ENCODE peak calls at places on chromosomes 16 and 17, in eight cellular contexts. F, Q, V, Y, L, H, G and Z are unnamed samples.

GRCh38 chr16:89325861-89326471 is 108.5 kb downstream of the ZNF778 start:
- DNase-seq in F (peak; percentile 59), Q (peak; percentile 68), V (peak; percentile 83), Y (no peak), L (no peak), H (peak; percentile 88), G (peak; percentile 75), Z (no peak)

GRCh38 chr17:57986841-57987581 is 1.0 kb downstream of the VEZF1 start:
- DNase-seq in F (no peak), Q (peak; percentile 56), V (peak; percentile 78), Y (no peak), L (peak; percentile 47), H (peak; percentile 72), G (peak; percentile 70), Z (peak; percentile 47)

GRCh38 chr16:63361032-63361624 is 1324.9 kb upstream of the CDH8 start:
- DNase-seq in F (no peak), Q (peak; percentile 32), V (peak; percentile 73), Y (no peak), L (peak; percentile 20), H (peak; percentile 73), G (peak; percentile 64), Z (peak; percentile 12)

GRCh38 chr16:49158029-49158642 is 123.5 kb downstream of the CBLN1 start:
- DNase-seq in F (no peak), Q (peak; percentile 34), V (no peak), Y (no peak), L (peak; percentile 58), H (peak; percentile 5), G (peak; percentile 21), Z (peak; percentile 81)

GRCh38 chr16:3444032-3444388 is 530 bp downstream of the NAA60 start:
- DNase-seq in F (no peak), Q (no peak), V (peak; percentile 79), Y (no peak), L (peak; percentile 48), H (peak; percentile 73), G (peak; percentile 64), Z (no peak)

GRCh38 chr17:49830605-49831004 is 17.3 kb downstream of the TAC4 start:
- DNase-seq in F (no peak), Q (no peak), V (peak; percentile 21), Y (no peak), L (no peak), H (no peak), G (no peak), Z (no peak)

GRCh38 chr17:57834146-57834741 is 15.6 kb downstream of the MRPS23 start:
- DNase-seq in F (no peak), Q (no peak), V (no peak), Y (no peak), L (no peak), H (no peak), G (no peak), Z (peak; percentile 15)

GRCh38 chr16:69340095-69340644 is 598 bp downstream of the NIP7 start:
- DNase-seq in F (no peak), Q (no peak), V (peak; percentile 25), Y (no peak), L (peak; percentile 7), H (no peak), G (no peak), Z (no peak)

GRCh38 chr17:1649844-1650409 is at the start of gene RILP:
- DNase-seq in F (no peak), Q (no peak), V (peak; percentile 55), Y (peak; percentile 48), L (no peak), H (peak; percentile 42), G (peak; percentile 74), Z (peak; percentile 36)

GRCh38 chr16:50067290-50067853 is 1.6 kb downstream of the HEATR3 start:
- DNase-seq in F (no peak), Q (peak; percentile 57), V (peak; percentile 66), Y (no peak), L (peak; percentile 48), H (peak; percentile 69), G (peak; percentile 45), Z (peak; percentile 23)

GRCh38 chr16:4319454-4319853 is 3.6 kb downstream of the GLIS2 start:
- DNase-seq in F (no peak), Q (peak; percentile 76), V (no peak), Y (no peak), L (no peak), H (no peak), G (no peak), Z (no peak)

GRCh38 chr16:80526418-80527061 is 14.3 kb upstream of the DYNLRB2 start:
- DNase-seq in F (peak; percentile 7), Q (peak; percentile 56), V (peak; percentile 74), Y (no peak), L (peak; percentile 64), H (peak; percentile 69), G (peak; percentile 62), Z (peak; percentile 62)

GRCh38 chr17:28744104-28744801 is 442 bp downstream of the TRAF4 start:
- DNase-seq in F (no peak), Q (peak; percentile 80), V (peak; percentile 69), Y (no peak), L (peak; percentile 86), H (peak; percentile 65), G (peak; percentile 81), Z (peak; percentile 87)

GRCh38 chr16:87535855-87536794 is 43.3 kb upstream of the ZCCHC14 start:
- DNase-seq in F (no peak), Q (no peak), V (no peak), Y (no peak), L (no peak), H (no peak), G (no peak), Z (no peak)

GRCh38 chr17:62715882-62716390 is 88.5 kb downstream of the MRC2 start:
- DNase-seq in F (no peak), Q (no peak), V (no peak), Y (no peak), L (no peak), H (no peak), G (no peak), Z (no peak)

GRCh38 chr17:66707051-66707450 is 127.9 kb upstream of the CACNG5 start:
- DNase-seq in F (no peak), Q (no peak), V (no peak), Y (no peak), L (no peak), H (no peak), G (no peak), Z (no peak)

GRCh38 chr17:17022011-17022800 is 20.1 kb upstream of the MPRIP start:
- DNase-seq in F (no peak), Q (no peak), V (no peak), Y (no peak), L (no peak), H (no peak), G (no peak), Z (no peak)

GRCh38 chr17:55563363-55563762 is 52.1 kb upstream of the SMIM36 start:
- DNase-seq in F (no peak), Q (no peak), V (no peak), Y (no peak), L (no peak), H (peak; percentile 20), G (no peak), Z (no peak)

GRCh38 chr16:48499822-48500440 is 110.0 kb downstream of the N4BP1 start:
- DNase-seq in F (peak; percentile 60), Q (no peak), V (peak; percentile 97), Y (no peak), L (no peak), H (peak; percentile 98), G (peak; percentile 77), Z (no peak)

DNA sequence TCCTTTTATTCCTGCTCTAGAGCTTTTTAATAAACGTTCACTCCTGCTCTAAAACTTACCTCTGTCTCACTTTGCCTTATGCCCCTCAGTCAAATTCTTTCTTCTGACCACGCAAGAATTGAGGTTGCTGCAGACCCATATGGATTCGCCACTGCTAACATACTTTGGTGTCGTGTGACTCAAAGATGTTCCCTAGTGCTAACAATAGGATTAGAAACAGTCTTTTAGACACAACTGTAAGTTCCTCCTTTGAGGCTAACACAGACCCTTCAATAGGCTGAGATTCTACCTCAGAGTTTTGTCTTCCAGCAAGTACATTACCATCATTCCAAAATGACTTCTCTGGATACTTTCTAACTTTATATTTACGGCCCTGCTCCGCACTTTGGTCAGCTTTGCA is 149.5 kb upstream of the COX10 start:
- DNase-seq in F (no peak), Q (no peak), V (no peak), Y (no peak), L (no peak), H (no peak), G (no peak), Z (no peak)
- TF ChIP-seq CTCF in F (no peak), Q (no peak), V (no peak), Y (no peak), L (no peak), H (no peak), G (no peak), Z (no peak)

GRCh38 chr17:76139801-76140660 is 1.0 kb downstream of the FOXJ1 start:
- DNase-seq in F (no peak), Q (peak; percentile 86), V (no peak), Y (no peak), L (peak; percentile 61), H (no peak), G (no peak), Z (no peak)
- TF ChIP-seq CTCF in F (no peak), Q (peak; percentile 24), V (no peak), Y (no peak), L (no peak), H (no peak), G (no peak), Z (no peak)

DNA sequence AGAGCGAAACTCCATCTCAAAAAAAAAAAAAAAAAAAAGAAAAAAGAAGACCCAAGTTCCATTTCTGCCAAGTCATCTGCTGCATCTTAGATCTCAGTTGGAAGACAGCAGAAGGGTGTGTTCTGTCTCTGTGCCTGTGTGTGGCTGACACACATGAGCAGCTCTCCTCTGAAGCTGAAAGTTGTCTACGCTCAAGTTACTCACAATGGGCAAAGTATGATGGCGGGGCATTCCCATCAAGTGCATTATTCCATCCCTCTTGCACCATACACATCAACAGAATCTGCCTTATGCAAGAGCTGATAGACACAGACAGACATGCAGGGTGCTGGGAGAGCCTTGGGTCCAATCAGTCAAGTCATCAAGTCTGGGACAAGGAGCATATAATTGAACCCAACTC is 402.2 kb downstream of the XYLT1 start:
- DNase-seq in F (no peak), Q (peak; percentile 36), V (no peak), Y (no peak), L (no peak), H (no peak), G (no peak), Z (no peak)
- TF ChIP-seq CTCF in F (no peak), Q (no peak), V (no peak), Y (no peak), L (no peak), H (no peak), G (no peak), Z (no peak)

DNA sequence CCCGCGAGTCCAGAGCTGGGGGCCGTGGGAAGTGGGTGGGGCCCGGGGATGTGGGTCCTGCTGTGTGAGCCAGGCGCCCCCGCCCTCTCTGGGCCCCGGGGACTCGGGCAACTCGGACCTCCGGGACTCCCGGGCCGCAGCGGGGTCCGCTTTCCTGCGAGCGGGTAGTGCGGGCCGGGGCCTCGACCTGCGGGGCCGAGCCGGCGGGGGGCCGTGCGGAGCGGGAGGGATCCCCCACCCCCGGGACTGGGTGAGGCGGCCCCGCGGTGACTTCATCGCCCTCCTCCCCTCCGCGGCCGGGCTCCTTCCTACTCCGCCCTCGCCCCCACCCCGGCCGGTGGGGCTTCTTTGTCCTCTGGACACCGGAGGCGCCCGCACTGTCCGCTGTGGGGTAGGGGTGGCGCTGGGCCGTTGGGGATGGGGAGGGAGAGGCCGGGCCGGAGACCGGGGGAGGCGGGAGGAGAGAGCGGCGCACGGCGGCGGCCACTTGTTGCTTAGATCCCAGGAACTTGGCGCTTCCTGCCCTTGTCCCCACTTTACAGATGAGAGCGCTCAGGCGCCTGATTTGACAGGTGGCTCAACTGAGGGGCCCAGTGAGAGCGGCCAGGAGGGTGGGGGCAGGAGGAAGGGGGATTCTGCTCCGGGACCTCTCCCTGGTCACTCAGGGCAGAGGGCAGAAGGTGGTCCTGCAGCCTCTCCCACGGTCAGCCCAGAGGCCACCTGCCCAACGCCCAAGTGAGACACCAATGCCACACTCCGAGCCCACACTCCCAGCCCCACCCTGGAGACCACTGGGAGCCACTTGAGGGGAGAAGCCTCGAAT is 884 bp downstream of the CMTM3 start:
- DNase-seq in F (no peak), Q (peak; percentile 75), V (peak; percentile 45), Y (no peak), L (peak; percentile 59), H (peak; percentile 18), G (peak; percentile 32), Z (peak; percentile 68)
- TF ChIP-seq CTCF in F (peak; percentile 7), Q (no peak), V (no peak), Y (no peak), L (no peak), H (no peak), G (no peak), Z (no peak)